ENCODE peak calls at places on chromosomes 13 and 19, in four cellular contexts. L, C, B and I are unnamed samples.

GRCh38 chr19:49772850-49773432 is 6.1 kb downstream of the AP2A1 start:
- DNase-seq in L (no peak), C (no peak), B (no peak), I (no peak)

GRCh38 chr13:73833331-73834070 is 300.7 kb downstream of the KLF12 start:
- DNase-seq in L (no peak), C (no peak), B (no peak), I (no peak)

GRCh38 chr13:112468069-112468468 is 91.9 kb downstream of the SPACA7 start:
- DNase-seq in L (no peak), C (no peak), B (no peak), I (no peak)

GRCh38 chr13:76148926-76149325 is 512.8 kb downstream of the LMO7 start:
- DNase-seq in L (peak), C (no peak), B (no peak), I (no peak)

GRCh38 chr13:28441533-28441928 is 53.4 kb downstream of the FLT1 start:
- DNase-seq in L (no peak), C (no peak), B (no peak), I (no peak)

GRCh38 chr19:45976180-45976579 is 2.5 kb upstream of the NOVA2 start:
- DNase-seq in L (peak), C (no peak), B (no peak), I (peak)

GRCh38 chr13:101258071-101258470 is 158.2 kb downstream of the NALCN start:
- DNase-seq in L (peak), C (no peak), B (no peak), I (no peak)

GRCh38 chr19:12825259-12826131 is 8.9 kb downstream of the RTBDN start:
- DNase-seq in L (no peak), C (no peak), B (no peak), I (no peak)

GRCh38 chr19:44808463-44809371 is at the start of gene BCAM:
- DNase-seq in L (no peak), C (peak), B (no peak), I (peak)

GRCh38 chr19:2275588-2276428 is 6.2 kb downstream of the PEAK3 start:
- DNase-seq in L (no peak), C (no peak), B (peak), I (no peak)

GRCh38 chr13:24511824-24512207 is 762 bp downstream of the PARP4 start:
- DNase-seq in L (no peak), C (no peak), B (no peak), I (no peak)

GRCh38 chr13:38630780-38631179 is 56.1 kb upstream of the FREM2 start:
- DNase-seq in L (peak), C (no peak), B (no peak), I (no peak)

GRCh38 chr19:35109395-35110112 is 6.1 kb upstream of the FXYD3 start:
- DNase-seq in L (no peak), C (no peak), B (no peak), I (no peak)

GRCh38 chr19:10936661-10937084 is 8.1 kb downstream of the TIMM29 start:
- DNase-seq in L (peak), C (no peak), B (no peak), I (no peak)

GRCh38 chr19:10552596-10553053 is 8.9 kb downstream of the ATG4D start:
- DNase-seq in L (no peak), C (no peak), B (no peak), I (no peak)

GRCh38 chr19:48624791-48625723 is 5.8 kb downstream of the SPHK2 start:
- DNase-seq in L (no peak), C (no peak), B (no peak), I (no peak)

GRCh38 chr19:4669723-4670480 is at the start of gene MYDGF:
- DNase-seq in L (peak), C (peak), B (peak), I (peak)

GRCh38 chr19:46288896-46289588 is 7.8 kb upstream of the HIF3A start:
- DNase-seq in L (peak), C (peak), B (no peak), I (no peak)

GRCh38 chr13:20363162-20363561 is 131.0 kb upstream of the GJB6 start:
- DNase-seq in L (no peak), C (no peak), B (no peak), I (no peak)
- H3K27ac ChIP-seq in L (no peak), C (no peak), B (no peak), I (no peak)

GRCh38 chr19:53101518-53101917 is 1.7 kb downstream of the ZNF160 start:
- DNase-seq in L (peak), C (no peak), B (no peak), I (no peak)
- H3K4me3 ChIP-seq in L (peak), C (peak), B (peak), I (peak)

DNA sequence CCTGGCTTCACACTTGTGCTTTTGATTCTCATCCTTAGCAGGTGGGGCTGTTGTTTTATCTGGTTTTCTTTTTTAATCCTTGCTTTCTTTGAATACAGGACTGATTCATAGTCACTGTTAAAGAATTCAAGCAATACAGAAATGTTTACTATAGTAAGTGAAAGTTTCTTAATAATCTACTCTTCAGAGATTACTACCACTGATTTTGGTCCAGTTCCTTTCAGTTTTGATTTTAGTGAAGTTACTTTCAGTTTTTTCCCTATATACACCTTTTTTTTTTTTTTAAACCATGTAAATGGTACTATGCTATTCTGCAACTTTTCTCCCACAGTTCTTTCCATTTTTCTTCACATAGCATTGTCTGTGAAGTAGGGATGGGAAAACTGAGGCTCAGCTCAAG is 53.6 kb downstream of the GATAD2A start:
- DNase-seq in L (no peak), C (no peak), B (no peak), I (no peak)
- H3K27ac ChIP-seq in L (peak), C (peak), B (peak), I (peak)

GRCh38 chr19:3537438-3538240 is 1.3 kb upstream of the TEKTIP1 start:
- DNase-seq in L (no peak), C (no peak), B (no peak), I (no peak)
- H3K4me3 ChIP-seq in L (no peak), C (no peak), B (no peak), I (no peak)

DNA sequence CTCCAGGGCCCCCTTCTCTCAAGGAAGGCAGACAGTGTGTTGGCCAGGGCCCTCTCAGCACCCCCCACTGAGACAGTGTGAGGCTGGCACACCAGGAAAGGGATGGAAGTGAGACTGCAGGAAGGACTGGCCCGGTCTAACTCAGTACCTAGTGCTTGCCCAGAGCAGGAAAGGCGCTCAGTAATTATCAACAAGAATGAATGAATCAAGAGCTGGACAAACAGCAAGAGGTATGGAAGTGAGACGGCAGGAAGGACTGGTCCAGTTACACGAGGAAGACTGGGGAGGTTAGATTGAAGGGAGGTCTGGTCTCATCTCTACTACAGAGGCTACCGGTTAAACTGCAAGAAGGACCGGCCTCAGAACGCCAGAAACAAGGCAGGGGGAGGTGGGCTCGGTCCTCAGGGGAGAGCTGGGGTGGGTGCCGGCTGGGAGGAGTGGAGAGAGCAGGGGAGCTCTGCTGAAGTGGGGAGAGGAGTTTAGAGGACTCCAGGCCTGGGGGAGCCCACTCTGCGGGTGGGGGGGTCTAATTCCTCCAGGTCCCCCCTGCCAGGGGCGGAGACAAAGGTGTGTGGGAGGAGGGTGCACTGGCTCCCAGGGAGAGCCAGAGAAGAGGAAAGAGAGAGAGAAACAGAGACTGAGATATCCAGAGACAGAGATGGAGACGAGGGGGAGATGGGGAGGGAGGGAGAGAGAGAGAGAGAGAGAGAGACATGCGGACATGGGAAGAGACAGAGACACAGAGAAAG is 1.1 kb downstream of the SLC8A2 start:
- DNase-seq in L (no peak), C (no peak), B (no peak), I (peak)
- H3K27ac ChIP-seq in L (no peak), C (no peak), B (no peak), I (no peak)

DNA sequence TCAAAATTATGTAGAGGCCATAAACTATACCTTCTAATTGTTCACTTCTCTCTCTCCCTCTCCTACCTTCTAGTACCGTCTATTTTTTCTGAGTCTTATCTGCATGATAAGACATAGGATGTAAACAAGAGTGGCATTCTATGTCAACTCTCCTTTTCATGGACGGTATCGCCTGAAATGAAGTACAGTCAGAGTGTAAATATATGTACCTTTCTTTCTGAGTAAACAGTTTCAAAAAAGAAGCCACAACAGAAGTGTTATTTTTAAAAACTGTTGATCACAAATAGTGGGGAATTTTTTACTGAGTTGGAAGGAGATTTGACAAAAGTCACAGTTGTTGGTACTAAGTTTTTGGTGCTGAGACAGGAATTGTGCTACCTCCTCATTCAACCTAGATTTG is 298.1 kb downstream of the NDFIP2 start:
- DNase-seq in L (no peak), C (no peak), B (no peak), I (no peak)
- H3K4me3 ChIP-seq in L (no peak), C (no peak), B (no peak), I (no peak)

DNA sequence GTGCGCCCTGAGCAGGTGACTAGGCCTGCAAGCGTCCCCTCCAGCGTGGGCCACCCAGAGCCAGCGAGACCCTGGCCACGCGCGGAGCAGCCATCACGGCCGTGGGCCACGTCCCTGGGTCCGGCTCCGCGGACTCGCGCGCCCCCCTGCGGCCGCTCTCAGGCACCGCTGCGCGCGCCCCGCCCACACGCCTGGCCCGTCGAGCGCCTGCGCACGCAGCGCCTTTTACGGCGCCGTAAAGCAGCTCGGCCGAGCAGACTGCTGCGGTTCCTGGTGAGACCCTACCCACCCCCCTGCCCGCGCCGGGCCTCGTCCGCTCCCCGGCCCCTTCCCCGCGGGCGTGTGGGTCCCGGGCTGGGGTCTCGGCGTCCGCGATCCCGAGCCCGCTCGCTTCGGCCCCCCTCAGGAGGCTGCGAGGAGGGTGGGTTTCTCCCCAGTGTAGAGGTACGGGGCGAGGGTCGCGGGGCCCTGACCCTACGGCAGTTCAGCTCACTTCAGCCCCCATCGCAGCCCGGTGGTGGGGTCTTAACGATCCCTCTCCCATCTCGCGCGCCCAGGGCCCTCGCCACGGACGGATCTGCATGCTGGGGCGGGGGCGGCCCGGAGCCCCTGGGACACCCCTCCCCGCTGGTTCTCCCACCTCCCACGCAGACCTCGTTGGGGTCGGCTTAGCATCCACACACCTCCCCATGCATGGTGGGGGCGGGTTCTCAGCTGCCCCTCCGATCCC is at the start of gene TRAPPC5:
- DNase-seq in L (peak), C (peak), B (no peak), I (peak)
- H3K27ac ChIP-seq in L (peak), C (peak), B (peak), I (peak)

GRCh38 chr19:29665826-29666633 is 769 bp downstream of the PLEKHF1 start:
- DNase-seq in L (peak), C (peak), B (no peak), I (no peak)

GRCh38 chr19:29667941-29668340 is 2.7 kb downstream of the PLEKHF1 start:
- DNase-seq in L (no peak), C (no peak), B (no peak), I (no peak)

GRCh38 chr19:29665215-29665825 is at the start of gene PLEKHF1:
- DNase-seq in L (peak), C (peak), B (peak), I (peak)

GRCh38 chr19:29667390-29667783 is 2.1 kb downstream of the PLEKHF1 start:
- DNase-seq in L (no peak), C (no peak), B (no peak), I (no peak)

DNA sequence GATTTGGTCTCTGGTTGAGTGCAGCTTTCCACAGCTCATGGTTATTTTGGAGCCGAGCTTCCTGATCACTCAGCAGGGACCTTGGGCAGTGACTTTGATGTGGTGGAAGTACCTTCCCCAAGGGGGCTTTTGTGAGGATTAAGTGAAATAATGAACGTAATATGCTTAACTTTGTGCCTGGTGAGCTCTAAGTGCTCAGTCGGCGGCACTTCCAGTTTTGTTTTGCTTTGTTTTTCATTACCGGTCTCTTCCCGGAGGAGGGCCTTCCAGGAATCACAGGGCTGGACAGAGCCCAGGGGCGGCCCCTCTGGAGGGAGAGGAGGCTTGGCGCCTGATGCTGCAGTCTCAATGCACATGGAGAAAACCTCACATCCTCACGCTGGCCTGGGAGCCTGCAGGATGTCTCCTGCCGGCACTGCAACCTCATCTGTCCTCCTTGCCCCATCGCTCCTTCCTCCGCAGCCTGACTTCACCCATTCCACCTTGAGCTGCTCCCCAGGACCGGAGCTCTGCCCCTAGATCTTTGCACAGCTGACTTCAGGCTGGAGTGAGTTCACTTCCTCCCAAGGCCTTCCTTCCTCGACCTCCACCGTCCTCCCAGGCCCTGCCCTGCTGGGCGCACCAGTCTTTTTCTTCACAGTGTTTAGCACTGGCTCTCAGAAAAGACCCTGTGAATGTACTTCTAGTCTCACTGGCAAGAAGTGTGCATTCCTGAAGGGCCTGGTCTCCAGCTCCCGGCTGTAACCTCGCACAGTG is 1.6 kb downstream of the PLEKHF1 start:
- DNase-seq in L (peak), C (peak), B (no peak), I (no peak)
- H3K4me3 ChIP-seq in L (peak), C (peak), B (peak), I (peak)